ENCODE peak calls at places on chromosomes 13 and 19, in ten cellular contexts. M is heart right ventricle; I is spleen; Z is pancreas; V is colonic mucosa; O is sigmoid colon; P is Caco-2; D is CD4-positive, CD25-positive, alpha-beta regulatory T cell; H is H9; K is IMR-90. R is an unnamed sample.
A peak's percentile ranks its signal among the peaks of the same experiment; 100 is the strongest.

GRCh38 chr19:52351512-52351911 is 15.5 kb downstream of the ZNF610 start:
- DNase-seq in M (no peak), I (no peak), Z (no peak), V (no peak), O (no peak), P (no peak), D (no peak), H (peak; percentile 85), K (no peak), R (no peak)

GRCh38 chr13:40576369-40576768 is 90.1 kb downstream of the FOXO1 start:
- DNase-seq in M (no peak), I (no peak), Z (no peak), V (no peak), O (no peak), P (no peak), D (no peak), H (no peak), K (no peak), R (no peak)

GRCh38 chr19:29860492-29860891 is 48.7 kb downstream of the CCNE1 start:
- DNase-seq in M (no peak), I (no peak), Z (no peak), V (no peak), O (no peak), P (no peak), D (no peak), H (peak; percentile 54), K (no peak), R (no peak)

GRCh38 chr13:39484506-39485313 is 118.3 kb downstream of the LHFPL6 start:
- DNase-seq in M (no peak), I (no peak), Z (no peak), V (no peak), O (no peak), P (no peak), D (no peak), H (no peak), K (peak; percentile 77), R (no peak)

GRCh38 chr13:97250560-97250959 is 28.4 kb downstream of the MBNL2 start:
- DNase-seq in M (no peak), I (no peak), Z (no peak), V (no peak), O (no peak), P (no peak), D (no peak), H (no peak), K (no peak), R (no peak)

GRCh38 chr19:8150998-8151397 is 1.6 kb upstream of the FBN3 start:
- DNase-seq in M (no peak), I (no peak), Z (no peak), V (no peak), O (no peak), P (no peak), D (no peak), H (no peak), K (no peak), R (no peak)

GRCh38 chr13:35876601-35877000 is 254.6 kb downstream of the DCLK1 start:
- DNase-seq in M (no peak), I (no peak), Z (no peak), V (no peak), O (no peak), P (no peak), D (no peak), H (no peak), K (no peak), R (no peak)

GRCh38 chr13:42478531-42479156 is 95.3 kb upstream of the TNFSF11 start:
- DNase-seq in M (no peak), I (no peak), Z (no peak), V (no peak), O (no peak), P (no peak), D (peak; percentile 9), H (no peak), K (peak; percentile 7), R (peak; percentile 32)

GRCh38 chr13:85806553-85807175 is 7.4 kb upstream of the SLITRK6 start:
- DNase-seq in M (no peak), I (no peak), Z (no peak), V (no peak), O (no peak), P (no peak), D (peak; percentile 14), H (no peak), K (peak; percentile 61), R (peak; percentile 77)

GRCh38 chr19:46373573-46374359 is 26.9 kb downstream of the PPP5C start:
- DNase-seq in M (peak; percentile 80), I (no peak), Z (peak; percentile 99), V (peak; percentile 95), O (peak; percentile 87), P (no peak), D (no peak), H (peak; percentile 89), K (peak; percentile 50), R (peak; percentile 57)

GRCh38 chr13:47258384-47258783 is 361.5 kb upstream of the HTR2A start:
- DNase-seq in M (no peak), I (no peak), Z (no peak), V (no peak), O (no peak), P (no peak), D (no peak), H (no peak), K (no peak), R (no peak)

GRCh38 chr13:33797622-33798021 is 20.3 kb upstream of the RFC3 start:
- DNase-seq in M (no peak), I (no peak), Z (no peak), V (no peak), O (no peak), P (no peak), D (no peak), H (no peak), K (no peak), R (no peak)

GRCh38 chr19:16623576-16623975 is 4.4 kb downstream of the MED26 start:
- DNase-seq in M (no peak), I (no peak), Z (no peak), V (no peak), O (no peak), P (no peak), D (no peak), H (no peak), K (no peak), R (no peak)
- H3K4me1 ChIP-seq in M (peaks cover 11% of the 10 kb centered on the region), I (peaks cover 87% of the 10 kb centered on the region), Z (peaks cover 27% of the 10 kb centered on the region), V (no peaks in the 10 kb centered on the region), O (no peaks in the 10 kb centered on the region), P (peaks cover 8% of the 10 kb centered on the region), D (peaks cover 33% of the 10 kb centered on the region), H (no peaks in the 10 kb centered on the region), K (peaks cover 3% of the 10 kb centered on the region), R (peaks cover 7% of the 10 kb centered on the region)

DNA sequence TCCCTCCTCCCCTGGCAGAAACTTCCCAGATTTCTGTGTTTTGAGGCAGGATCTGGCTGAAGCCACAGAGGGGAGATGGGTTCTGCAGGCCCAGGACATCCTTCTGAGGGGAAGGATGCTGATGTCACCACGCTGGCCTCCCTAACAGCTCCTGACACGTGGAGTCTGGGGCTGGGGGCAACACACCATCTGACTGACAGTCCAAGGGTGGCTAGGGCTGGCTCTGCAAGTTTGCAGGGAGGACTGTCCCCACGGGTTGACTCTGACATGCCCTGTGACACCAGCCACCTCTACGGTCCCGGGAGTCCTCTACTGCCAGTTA is 14.6 kb downstream of the PAK4 start:
- DNase-seq in M (no peak), I (no peak), Z (no peak), V (no peak), O (no peak), P (peak; percentile 76), D (no peak), H (no peak), K (no peak), R (no peak)
- H3K4me1 ChIP-seq in M (peaks cover 13% of the 10 kb centered on the region), I (peaks cover 35% of the 10 kb centered on the region), Z (peaks cover 35% of the 10 kb centered on the region), V (peaks cover 18% of the 10 kb centered on the region), O (no peaks in the 10 kb centered on the region), P (peaks cover 88% of the 10 kb centered on the region), D (no peaks in the 10 kb centered on the region), H (peaks cover 34% of the 10 kb centered on the region), K (peaks cover 11% of the 10 kb centered on the region), R (peaks cover 58% of the 10 kb centered on the region)

DNA sequence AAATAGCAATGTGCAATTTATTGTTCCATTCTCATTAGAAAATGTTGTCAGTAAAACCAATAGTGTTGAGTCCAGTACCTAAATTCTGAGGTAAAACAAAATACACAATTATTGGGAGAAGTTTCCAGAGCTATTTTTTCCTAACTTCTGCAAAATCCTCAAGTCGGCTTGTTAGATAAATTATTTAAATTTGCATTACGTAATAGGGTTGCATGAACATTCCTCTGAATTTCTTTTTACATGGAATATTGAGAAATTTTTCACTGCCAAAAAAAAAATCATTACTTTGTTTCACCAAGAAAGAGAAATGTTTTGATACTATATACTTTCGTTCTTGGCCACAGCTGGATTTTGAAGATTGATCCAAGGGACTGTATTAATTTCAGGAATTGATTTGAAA is 1.5 kb downstream of the ZNF507 start:
- DNase-seq in M (no peak), I (no peak), Z (no peak), V (no peak), O (no peak), P (no peak), D (no peak), H (no peak), K (no peak), R (no peak)
- H3K4me1 ChIP-seq in M (no peaks in the 10 kb centered on the region), I (peaks cover 59% of the 10 kb centered on the region), Z (peaks cover 44% of the 10 kb centered on the region), V (peaks cover 16% of the 10 kb centered on the region), O (no peaks in the 10 kb centered on the region), P (peaks cover 25% of the 10 kb centered on the region), D (peaks cover 45% of the 10 kb centered on the region), H (no peaks in the 10 kb centered on the region), K (peaks cover 11% of the 10 kb centered on the region), R (peaks cover 22% of the 10 kb centered on the region)

GRCh38 chr19:11142528-11143171 is 12.9 kb downstream of the SPC24 start:
- DNase-seq in M (peak; percentile 92), I (peak; percentile 78), Z (peak; percentile 88), V (peak; percentile 74), O (peak; percentile 97), P (peak; percentile 76), D (no peak), H (peak; percentile 92), K (peak; percentile 95), R (peak; percentile 96)

GRCh38 chr19:11138659-11139526 is 16.7 kb downstream of the SPC24 start:
- DNase-seq in M (peak; percentile 83), I (peak; percentile 77), Z (peak; percentile 58), V (peak; percentile 60), O (peak; percentile 94), P (peak; percentile 72), D (no peak), H (peak; percentile 74), K (peak; percentile 77), R (peak; percentile 86)

GRCh38 chr19:11140896-11141295 is 14.7 kb downstream of the SPC24 start:
- DNase-seq in M (no peak), I (no peak), Z (no peak), V (no peak), O (no peak), P (no peak), D (no peak), H (no peak), K (no peak), R (no peak)

GRCh38 chr19:11145147-11145924 is 10.2 kb downstream of the SPC24 start:
- DNase-seq in M (no peak), I (no peak), Z (no peak), V (no peak), O (no peak), P (no peak), D (no peak), H (no peak), K (no peak), R (no peak)

DNA sequence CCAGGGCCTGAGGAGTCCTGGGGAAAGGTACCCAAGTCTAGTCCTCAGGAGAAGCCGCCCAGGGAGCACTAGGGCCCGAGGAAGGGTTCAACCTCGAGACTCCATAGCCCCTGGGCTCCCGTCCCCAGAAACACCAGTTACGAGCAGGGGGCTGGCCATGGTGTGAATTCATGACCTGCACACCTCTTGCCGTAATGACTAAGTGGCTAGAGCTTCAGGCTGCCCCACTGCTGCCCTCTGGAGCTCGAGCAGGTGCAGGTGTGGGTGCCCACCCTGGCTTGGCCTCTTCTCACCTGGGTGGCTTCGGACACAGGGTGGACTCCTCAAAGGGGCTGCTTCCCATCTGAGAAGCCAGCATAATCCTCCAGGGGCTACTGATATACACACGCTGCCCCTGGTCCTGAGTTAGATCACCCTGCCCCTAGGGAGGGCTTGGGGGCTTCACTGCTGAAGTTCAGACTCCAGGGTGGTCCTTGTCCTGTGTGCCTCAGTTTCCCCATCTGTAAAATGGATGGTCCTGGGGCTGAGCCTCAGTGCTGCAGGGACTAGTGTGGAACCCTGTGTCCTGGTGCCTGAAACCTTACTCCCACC is 13.6 kb downstream of the SPC24 start:
- DNase-seq in M (no peak), I (no peak), Z (no peak), V (no peak), O (no peak), P (peak; percentile 45), D (no peak), H (peak; percentile 57), K (no peak), R (no peak)
- H3K4me1 ChIP-seq in M (peaks cover 35% of the 10 kb centered on the region), I (peaks cover 57% of the 10 kb centered on the region), Z (peaks cover 25% of the 10 kb centered on the region), V (peaks cover 9% of the 10 kb centered on the region), O (no peaks in the 10 kb centered on the region), P (peaks cover 26% of the 10 kb centered on the region), D (peaks cover 19% of the 10 kb centered on the region), H (no peaks in the 10 kb centered on the region), K (peaks cover 44% of the 10 kb centered on the region), R (peaks cover 59% of the 10 kb centered on the region)